ENCODE peak calls at places on chromosomes 16 and 17, in seven cellular contexts. I is effector memory CD8-positive, alpha-beta T cell; K is naive thymus-derived CD4-positive, alpha-beta T cell; O is PC-3; L is Panc1; B is IMR-90; S is activated CD4-positive, alpha-beta T cell treated with anti-CD3 and anti-CD28 coated beads for 36 hours. D is an unnamed sample.

GRCh38 chr17:82023447-82024241 is 539 bp downstream of the LRRC45 start:
- ATAC-seq in S (no peak), K (no peak), L (peak; percentile 9), B (peak; percentile 6), I (no peak), O (peak; percentile 9), D (no peak)

GRCh38 chr17:78665385-78665951 is 88.3 kb upstream of the DNAH17 start:
- ATAC-seq in O (no peak), S (peak; percentile 60), K (peak; percentile 49), I (peak; percentile 42), L (no peak), B (no peak), D (peak; percentile 27)

GRCh38 chr17:74738051-74738996 is 1.3 kb downstream of the RAB37 start:
- ATAC-seq in K (peak; percentile 78), O (peak; percentile 57), S (peak; percentile 84), I (peak; percentile 83), L (peak; percentile 4), B (peak; percentile 6), D (peak; percentile 90)

GRCh38 chr17:1110524-1110843 is 69.3 kb downstream of the ABR start:
- ATAC-seq in O (no peak), B (no peak), L (peak; percentile 0), K (no peak), S (no peak), I (no peak), D (no peak)

GRCh38 chr16:1046271-1046955 is 26.1 kb upstream of the SSTR5 start:
- ATAC-seq in L (no peak), I (no peak), B (no peak), K (no peak), O (no peak), S (no peak), D (no peak)

GRCh38 chr16:73047221-73047535 is 750 bp downstream of the ZFHX3 start:
- ATAC-seq in K (no peak), L (no peak), O (no peak), I (no peak), B (peak; percentile 35), S (no peak), D (no peak)

GRCh38 chr16:3023669-3024478 is at the start of the genes HCFC1R1 and THOC6:
- ATAC-seq in I (peak; percentile 79), O (peak; percentile 35), L (peak; percentile 61), K (peak; percentile 89), S (peak; percentile 74), B (peak; percentile 42), D (peak; percentile 78)

GRCh38 chr17:17728550-17729251 is 47.4 kb downstream of the RAI1 start:
- ATAC-seq in I (no peak), L (peak; percentile 62), S (no peak), K (no peak), B (no peak), O (peak; percentile 90), D (no peak)

GRCh38 chr16:29974291-29975133 is 844 bp downstream of the TAOK2 start:
- ATAC-seq in S (no peak), K (no peak), B (no peak), L (no peak), O (no peak), I (peak; percentile 10), D (no peak)

GRCh38 chr16:59047114-59047513 is 313.0 kb upstream of the GOT2 start:
- ATAC-seq in B (no peak), L (no peak), O (no peak), K (no peak), I (no peak), S (no peak), D (no peak)

GRCh38 chr17:44769230-44769629 is 10.4 kb downstream of the ADAM11 start:
- ATAC-seq in B (no peak), O (no peak), K (no peak), S (no peak), I (no peak), L (no peak), D (no peak)

D was measured in activated T-helper 17 cell treated with anti-CD3 and anti-CD28 coated beads, Interleukin-2, amount 50 U/mL, for 72 hours.